ENCODE peak calls at places on chromosomes 3 and 15, in ten cellular contexts. T is psoas muscle, O is cardiac muscle cell, W is A549, S is esophagus muscularis mucosa, E is ascending aorta, U is colonic mucosa, B is pancreas, Q is upper lobe of right lung, Y is heart left ventricle. C is an unnamed sample.

GRCh38 chr15:39357478-39358268 is 223.2 kb upstream of the THBS1 start:
- DNase-seq in E (no peak), W (no peak), O (no peak), Y (no peak), U (no peak), Q (no peak), S (no peak), B (no peak), T (no peak), C (no peak)

GRCh38 chr3:180401226-180401625 is 200.7 kb upstream of the TTC14 start:
- DNase-seq in B (no peak), W (no peak), Y (no peak), U (no peak), O (no peak), E (no peak), Q (no peak), S (no peak), T (no peak), C (no peak)

GRCh38 chr3:63092545-63092944 is 185.6 kb upstream of the SYNPR start:
- DNase-seq in E (no peak), W (no peak), O (no peak), U (no peak), S (no peak), Y (no peak), Q (no peak), B (no peak), T (no peak), C (no peak)

GRCh38 chr3:15646924-15647511 is 45.5 kb downstream of the BTD start:
- DNase-seq in Q (no peak), W (peak; percentile 94), U (no peak), Y (peak; percentile 79), O (no peak), B (peak; percentile 64), S (no peak), E (no peak), T (peak; percentile 67), C (peak; percentile 73)

GRCh38 chr15:55909036-55909811 is 84.2 kb downstream of the NEDD4 start:
- DNase-seq in W (peak; percentile 66), Q (no peak), E (no peak), B (no peak), U (no peak), T (peak; percentile 35), S (no peak), Y (no peak), O (no peak), C (no peak)

GRCh38 chr3:24437326-24437725 is 57.3 kb downstream of the THRB start:
- DNase-seq in Y (no peak), Q (no peak), O (no peak), W (no peak), S (no peak), U (no peak), T (no peak), B (no peak), E (no peak), C (no peak)

GRCh38 chr3:94028093-94028837 is at the start of gene STX19:
- DNase-seq in E (no peak), W (no peak), Q (no peak), S (no peak), U (peak; percentile 72), T (no peak), O (no peak), Y (no peak), B (peak; percentile 30), C (no peak)

GRCh38 chr15:44726568-44727461 is 9.5 kb upstream of the TRIM69 start:
- DNase-seq in T (no peak), E (no peak), Q (no peak), S (no peak), Y (no peak), U (peak; percentile 78), B (peak; percentile 26), O (no peak), W (peak; percentile 78), C (no peak)

GRCh38 chr3:197810901-197811300 is 19.8 kb downstream of the LRCH3 start:
- DNase-seq in W (no peak), B (no peak), Q (no peak), S (no peak), O (no peak), U (no peak), E (no peak), Y (no peak), T (no peak), C (no peak)

GRCh38 chr3:197811343-197811742 is 20.3 kb downstream of the LRCH3 start:
- DNase-seq in T (peak; percentile 51), E (no peak), W (no peak), U (no peak), Q (no peak), S (no peak), B (no peak), Y (no peak), O (no peak), C (no peak)

GRCh38 chr3:197802505-197803459 is 11.7 kb downstream of the LRCH3 start:
- DNase-seq in W (no peak), Y (no peak), S (no peak), B (no peak), E (no peak), Q (no peak), T (no peak), O (no peak), U (no peak), C (no peak)

GRCh38 chr3:197809356-197810020 is 18.4 kb downstream of the LRCH3 start:
- DNase-seq in S (no peak), E (no peak), W (no peak), T (no peak), B (no peak), Y (no peak), O (no peak), U (no peak), Q (no peak), C (no peak)

GRCh38 chr3:197807969-197808587 is 17.0 kb downstream of the LRCH3 start:
- DNase-seq in E (no peak), B (no peak), S (no peak), Y (no peak), T (no peak), O (peak; percentile 6), Q (no peak), U (no peak), W (no peak), C (no peak)
- H3K27ac ChIP-seq in E (peak overlapping the region; percentile 71), B (no peak overlapping the region), S (peak overlapping the region; percentile 76), Y (no peak overlapping the region), T (peak overlapping the region; percentile 65), O (peak overlapping the region; percentile 83), Q (no peak overlapping the region), U (no peak overlapping the region), W (no peak overlapping the region), C (no peak overlapping the region)

GRCh38 chr15:96237002-96237401 is 93.5 kb upstream of the NR2F2 start:
- DNase-seq in B (no peak), U (no peak), T (no peak), W (no peak), E (no peak), O (no peak), Y (no peak), S (no peak), Q (no peak), C (no peak)

GRCh38 chr15:96232335-96232734 is 98.2 kb upstream of the NR2F2 start:
- DNase-seq in T (no peak), E (no peak), S (no peak), B (peak; percentile 21), W (no peak), O (no peak), U (no peak), Y (no peak), Q (no peak), C (no peak)

GRCh38 chr15:96230557-96231181 is 99.8 kb upstream of the NR2F2 start:
- DNase-seq in W (peak; percentile 70), U (no peak), S (no peak), O (no peak), Q (no peak), B (no peak), Y (no peak), T (no peak), E (no peak), C (no peak)

DNA sequence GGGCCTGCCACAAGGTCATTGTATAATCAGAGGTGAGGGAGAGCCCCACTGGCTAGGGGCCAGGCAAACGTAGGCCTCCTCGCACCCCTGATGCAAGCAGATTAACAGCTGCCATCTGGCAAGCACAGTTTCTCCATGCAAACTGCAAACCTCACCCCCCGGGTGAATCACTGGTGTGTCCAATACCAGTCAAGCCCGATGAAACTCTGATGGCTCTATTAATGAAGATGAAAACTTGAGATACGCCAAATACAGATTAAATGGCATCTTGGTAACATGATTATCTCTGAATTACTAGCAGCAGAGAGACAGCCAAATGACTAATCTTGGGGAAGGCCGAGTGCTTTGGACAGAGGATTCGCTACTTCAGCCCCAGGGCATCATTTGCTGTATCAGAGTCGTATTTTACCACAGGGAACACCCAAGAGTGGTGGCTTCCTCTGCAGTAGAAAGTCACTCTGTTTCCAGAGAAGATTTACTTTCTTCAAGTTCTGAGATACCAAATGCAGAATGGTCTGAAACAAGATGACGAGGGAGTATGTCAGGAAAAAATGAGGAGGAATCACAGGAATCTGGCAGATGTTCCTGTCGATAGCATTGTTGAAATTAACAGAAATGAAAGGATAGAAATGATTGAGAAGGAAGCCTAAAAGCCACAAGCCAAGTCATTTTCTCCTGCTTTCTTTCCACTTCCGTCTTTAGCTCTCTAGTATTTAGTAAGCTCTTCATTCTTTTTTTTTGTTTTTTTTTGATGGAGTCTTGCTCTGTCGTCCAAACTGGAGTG is 96.2 kb upstream of the NR2F2 start:
- DNase-seq in Q (no peak), B (no peak), E (no peak), S (no peak), Y (no peak), T (peak; percentile 18), U (no peak), W (no peak), O (no peak), C (no peak)
- H3K4me3 ChIP-seq in Q (no peak overlapping the region), B (no peak overlapping the region), E (no peak overlapping the region), S (no peak overlapping the region), Y (no peak overlapping the region), T (no peak overlapping the region), U (no peak overlapping the region), W (no peak overlapping the region), O (no peak overlapping the region), C (no peak overlapping the region)

GRCh38 chr3:10601857-10602230 is 96.5 kb upstream of the ATP2B2 start:
- DNase-seq in E (no peak), S (no peak), U (no peak), W (no peak), Y (no peak), B (no peak), O (no peak), T (no peak), Q (no peak), C (no peak)
- TF ChIP-seq CTCF in E (no peak), S (no peak), U (no peak), W (no peak), Y (no peak), B (no peak), O (no peak), T (no peak), Q (no peak), C (no peak)

DNA sequence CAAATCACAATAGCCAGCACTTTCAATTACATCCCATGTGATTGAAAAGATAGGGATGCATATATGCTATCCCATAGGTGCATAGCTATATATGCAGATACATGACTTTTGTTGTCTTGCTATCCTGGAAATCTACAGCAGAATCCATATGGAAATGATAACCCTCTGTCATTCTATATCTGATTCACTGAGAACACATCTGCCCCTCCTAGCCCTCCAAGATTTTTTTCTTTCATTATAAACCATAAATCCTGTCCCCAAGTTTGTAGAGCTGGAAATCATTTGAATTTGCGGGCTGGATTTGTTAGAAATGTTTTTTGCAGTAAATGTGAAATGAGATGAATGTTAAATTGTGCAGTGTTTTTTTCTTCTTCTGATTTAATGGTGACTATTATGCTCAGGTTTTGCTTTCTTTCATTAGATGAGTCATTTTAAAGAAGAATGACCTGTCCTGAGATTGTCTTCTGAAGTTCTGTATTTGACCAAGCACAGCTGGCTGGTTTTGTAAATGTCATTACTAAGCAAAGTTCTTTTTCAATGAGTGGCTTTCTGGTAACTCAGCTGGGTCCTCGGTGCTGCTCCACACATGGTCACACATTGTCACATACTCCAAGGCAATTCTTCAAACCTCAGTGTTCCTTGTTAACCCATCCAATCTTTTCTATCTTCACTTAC is 25.4 kb upstream of the ABHD17C start:
- DNase-seq in B (no peak), Y (no peak), O (no peak), E (no peak), Q (no peak), U (no peak), T (no peak), S (no peak), W (no peak), C (no peak)
- H3K27ac ChIP-seq in B (no peak overlapping the region), Y (no peak overlapping the region), O (no peak overlapping the region), E (no peak overlapping the region), Q (no peak overlapping the region), U (no peak overlapping the region), T (no peak overlapping the region), S (no peak overlapping the region), W (no peak overlapping the region), C (no peak overlapping the region)